ENCODE peak calls at places on chromosomes 2 and 18, in six cellular contexts. J is naive thymus-derived CD8-positive, alpha-beta T cell; O is left ventricle myocardium superior; G is stimulated activated naive CD4-positive, alpha-beta T cell; U is Peyer's patch; S is NCI-H2171 treated with DMSO at 0.1 percent for 48 hours. K is an unnamed sample.

GRCh38 chr2:37417321-37417720 is 72.9 kb downstream of the QPCT start:
- DNase-seq in J (no peak), U (no peak), O (no peak), S (no peak), G (no peak), K (no peak)

GRCh38 chr2:179429060-179429471 is 164.4 kb upstream of the SESTD1 start:
- DNase-seq in U (no peak), J (no peak), S (no peak), G (no peak), O (no peak), K (no peak)

GRCh38 chr18:22868831-22869230 is 64.3 kb upstream of the RBBP8 start:
- DNase-seq in J (no peak), S (no peak), G (no peak), U (no peak), O (no peak), K (no peak)

GRCh38 chr18:31741096-31741735 is 19.5 kb downstream of the SLC25A52 start:
- DNase-seq in G (peak), S (peak), J (peak), O (no peak), U (no peak), K (peak)

GRCh38 chr2:84449055-84449454 is 10.0 kb downstream of the SUCLG1 start:
- DNase-seq in G (no peak), S (no peak), O (no peak), U (no peak), J (no peak), K (no peak)

GRCh38 chr2:102147935-102148334 is 5.4 kb downstream of the IL1R1 start:
- DNase-seq in G (no peak), U (no peak), S (no peak), J (no peak), O (no peak), K (no peak)

GRCh38 chr2:224009605-224010330 is 29.3 kb downstream of the SERPINE2 start:
- DNase-seq in G (no peak), O (no peak), U (no peak), S (no peak), J (no peak), K (no peak)

GRCh38 chr2:145984541-145984940 is 1464.6 kb upstream of the ZEB2 start:
- DNase-seq in G (no peak), O (no peak), J (no peak), U (no peak), S (peak), K (no peak)

GRCh38 chr2:219962089-219962488 is 334.7 kb downstream of the SLC4A3 start:
- DNase-seq in O (no peak), G (no peak), S (peak), U (no peak), J (no peak), K (no peak)

GRCh38 chr18:44392933-44393332 is 287.8 kb upstream of the SETBP1 start:
- DNase-seq in S (no peak), U (no peak), O (no peak), J (no peak), G (no peak), K (no peak)

GRCh38 chr18:55781481-55781957 is 193.5 kb upstream of the TCF4 start:
- DNase-seq in O (peak), G (no peak), J (no peak), U (no peak), S (peak), K (peak)

GRCh38 chr18:69725855-69726508 is 221.7 kb downstream of the CD226 start:
- DNase-seq in G (no peak), S (no peak), O (no peak), J (no peak), U (no peak), K (no peak)